ENCODE peak calls at places on chromosomes 1 and 21, in eight cellular contexts. One of them, this sample, is unnamed.

GRCh38 chr1:31259746-31260145 is 20.1 kb upstream of the NKAIN1 start:
- DNase-seq in GM03348: no peak
- DNase-seq in endothelial cell: no peak
- DNase-seq in glomerular endothelial cell: no peak
- DNase-seq in NCI-H1105 treated with DMSO at 0.1 percent for 48 hours: no peak
- DNase-seq in AG10803: peak
- DNase-seq in osteocyte: no peak
- DNase-seq in GM04503: no peak
- DNase-seq in this sample: no peak

GRCh38 chr1:107692580-107693345 is 272.2 kb downstream of the VAV3 start:
- DNase-seq in GM03348: no peak
- DNase-seq in endothelial cell: no peak
- DNase-seq in glomerular endothelial cell: no peak
- DNase-seq in NCI-H1105 treated with DMSO at 0.1 percent for 48 hours: peak
- DNase-seq in AG10803: no peak
- DNase-seq in osteocyte: no peak
- DNase-seq in GM04503: no peak
- DNase-seq in this sample: no peak

GRCh38 chr1:87594736-87595383 is 266.2 kb downstream of the LMO4 start:
- DNase-seq in GM03348: no peak
- DNase-seq in endothelial cell: no peak
- DNase-seq in glomerular endothelial cell: no peak
- DNase-seq in NCI-H1105 treated with DMSO at 0.1 percent for 48 hours: no peak
- DNase-seq in AG10803: no peak
- DNase-seq in osteocyte: no peak
- DNase-seq in GM04503: no peak
- DNase-seq in this sample: no peak

GRCh38 chr1:221022331-221022730 is 143.1 kb downstream of the HLX start:
- DNase-seq in GM03348: peak
- DNase-seq in endothelial cell: no peak
- DNase-seq in glomerular endothelial cell: no peak
- DNase-seq in NCI-H1105 treated with DMSO at 0.1 percent for 48 hours: no peak
- DNase-seq in AG10803: peak
- DNase-seq in osteocyte: no peak
- DNase-seq in GM04503: peak
- DNase-seq in this sample: no peak

GRCh38 chr1:213914351-213914750 is 73.4 kb upstream of the PROX1 start:
- DNase-seq in GM03348: no peak
- DNase-seq in endothelial cell: no peak
- DNase-seq in glomerular endothelial cell: no peak
- DNase-seq in NCI-H1105 treated with DMSO at 0.1 percent for 48 hours: no peak
- DNase-seq in AG10803: no peak
- DNase-seq in osteocyte: no peak
- DNase-seq in GM04503: no peak
- DNase-seq in this sample: no peak

GRCh38 chr1:11690669-11691301 is 725 bp upstream of the DRAXIN start:
- DNase-seq in GM03348: no peak
- DNase-seq in endothelial cell: no peak
- DNase-seq in glomerular endothelial cell: no peak
- DNase-seq in NCI-H1105 treated with DMSO at 0.1 percent for 48 hours: peak
- DNase-seq in AG10803: no peak
- DNase-seq in osteocyte: peak
- DNase-seq in GM04503: no peak
- DNase-seq in this sample: no peak

GRCh38 chr1:74481607-74482006 is 30.8 kb downstream of the LRRC53 start:
- DNase-seq in GM03348: no peak
- DNase-seq in endothelial cell: no peak
- DNase-seq in glomerular endothelial cell: no peak
- DNase-seq in NCI-H1105 treated with DMSO at 0.1 percent for 48 hours: no peak
- DNase-seq in AG10803: no peak
- DNase-seq in osteocyte: no peak
- DNase-seq in GM04503: no peak
- DNase-seq in this sample: no peak

GRCh38 chr1:176206006-176206960 is 803 bp downstream of the COP1 start:
- DNase-seq in GM03348: peak
- DNase-seq in endothelial cell: peak
- DNase-seq in glomerular endothelial cell: no peak
- DNase-seq in NCI-H1105 treated with DMSO at 0.1 percent for 48 hours: peak
- DNase-seq in AG10803: peak
- DNase-seq in osteocyte: no peak
- DNase-seq in GM04503: peak
- DNase-seq in this sample: peak

GRCh38 chr1:31336687-31337467 is 36.0 kb downstream of the FABP3 start:
- DNase-seq in GM03348: no peak
- DNase-seq in endothelial cell: no peak
- DNase-seq in glomerular endothelial cell: no peak
- DNase-seq in NCI-H1105 treated with DMSO at 0.1 percent for 48 hours: no peak
- DNase-seq in AG10803: no peak
- DNase-seq in osteocyte: no peak
- DNase-seq in GM04503: no peak
- DNase-seq in this sample: no peak

GRCh38 chr21:34367320-34367935 is 3.6 kb downstream of the KCNE2 start:
- DNase-seq in GM03348: peak
- DNase-seq in endothelial cell: peak
- DNase-seq in glomerular endothelial cell: peak
- DNase-seq in NCI-H1105 treated with DMSO at 0.1 percent for 48 hours: peak
- DNase-seq in AG10803: peak
- DNase-seq in osteocyte: peak
- DNase-seq in GM04503: peak
- DNase-seq in this sample: peak

GRCh38 chr1:242243472-242243871 is 244.6 kb upstream of the MAP1LC3C start:
- DNase-seq in GM03348: no peak
- DNase-seq in endothelial cell: no peak
- DNase-seq in glomerular endothelial cell: no peak
- DNase-seq in NCI-H1105 treated with DMSO at 0.1 percent for 48 hours: no peak
- DNase-seq in AG10803: no peak
- DNase-seq in osteocyte: no peak
- DNase-seq in GM04503: no peak
- DNase-seq in this sample: no peak

GRCh38 chr1:22712502-22713271 is 2.0 kb downstream of the EPHB2 start:
- DNase-seq in GM03348: peak
- DNase-seq in endothelial cell: no peak
- DNase-seq in glomerular endothelial cell: no peak
- DNase-seq in NCI-H1105 treated with DMSO at 0.1 percent for 48 hours: no peak
- DNase-seq in AG10803: no peak
- DNase-seq in osteocyte: no peak
- DNase-seq in GM04503: no peak
- DNase-seq in this sample: no peak

GRCh38 chr1:235093013-235093618 is 35.5 kb downstream of the TOMM20 start:
- DNase-seq in GM03348: peak
- DNase-seq in endothelial cell: peak
- DNase-seq in glomerular endothelial cell: no peak
- DNase-seq in NCI-H1105 treated with DMSO at 0.1 percent for 48 hours: no peak
- DNase-seq in AG10803: peak
- DNase-seq in osteocyte: no peak
- DNase-seq in GM04503: no peak
- DNase-seq in this sample: peak

GRCh38 chr1:21914468-21914867 is 22.6 kb downstream of the HSPG2 start:
- DNase-seq in GM03348: no peak
- DNase-seq in endothelial cell: no peak
- DNase-seq in glomerular endothelial cell: no peak
- DNase-seq in NCI-H1105 treated with DMSO at 0.1 percent for 48 hours: peak
- DNase-seq in AG10803: no peak
- DNase-seq in osteocyte: no peak
- DNase-seq in GM04503: no peak
- DNase-seq in this sample: no peak

GRCh38 chr1:185567006-185567405 is 167.2 kb upstream of the HMCN1 start:
- DNase-seq in GM03348: peak
- DNase-seq in endothelial cell: no peak
- DNase-seq in glomerular endothelial cell: peak
- DNase-seq in NCI-H1105 treated with DMSO at 0.1 percent for 48 hours: peak
- DNase-seq in AG10803: peak
- DNase-seq in osteocyte: no peak
- DNase-seq in GM04503: no peak
- DNase-seq in this sample: peak

GRCh38 chr1:230342019-230342418 is 84.1 kb downstream of the PGBD5 start:
- DNase-seq in GM03348: no peak
- DNase-seq in endothelial cell: no peak
- DNase-seq in glomerular endothelial cell: no peak
- DNase-seq in NCI-H1105 treated with DMSO at 0.1 percent for 48 hours: no peak
- DNase-seq in AG10803: no peak
- DNase-seq in osteocyte: no peak
- DNase-seq in GM04503: no peak
- DNase-seq in this sample: no peak

GRCh38 chr1:220315070-220315839 is 43.0 kb upstream of the RAB3GAP2 start:
- DNase-seq in GM03348: no peak
- DNase-seq in endothelial cell: no peak
- DNase-seq in glomerular endothelial cell: no peak
- DNase-seq in NCI-H1105 treated with DMSO at 0.1 percent for 48 hours: no peak
- DNase-seq in AG10803: no peak
- DNase-seq in osteocyte: no peak
- DNase-seq in GM04503: no peak
- DNase-seq in this sample: no peak